ENCODE peak calls at places on chromosomes 11 and 22, in ten cellular contexts. Z is BJ; A is epithelial cell of esophagus; I is breast epithelium; O is heart left ventricle; D is lower lobe of right lung; B is HFF-Myc; C is tibial artery; N is CD8-positive, alpha-beta T cell; L is mucosa of descending colon. T is an unnamed sample.

GRCh38 chr11:26551186-26551801 is 20.8 kb downstream of the MUC15 start:
- DNase-seq in C (no peak), I (no peak), L (no peak), Z (no peak), O (no peak), D (no peak), N (no peak), B (peak; percentile 6), A (no peak), T (no peak)

GRCh38 chr11:124535552-124536232 is 7.8 kb downstream of the OR8B12 start:
- DNase-seq in C (no peak), A (peak; percentile 35), O (no peak), I (no peak), D (no peak), Z (no peak), B (no peak), N (no peak), L (no peak), T (peak; percentile 36)

GRCh38 chr22:46661221-46661851 is 41.1 kb downstream of the GRAMD4 start:
- DNase-seq in L (no peak), I (no peak), D (no peak), N (no peak), C (no peak), B (no peak), Z (no peak), O (no peak), A (peak; percentile 88), T (no peak)

GRCh38 chr11:117376517-117376916 is 48.9 kb downstream of the CEP164 start:
- DNase-seq in Z (no peak), C (no peak), A (no peak), O (peak; percentile 49), B (no peak), I (no peak), L (no peak), N (no peak), D (no peak), T (no peak)

GRCh38 chr11:44763111-44763820 is 36.5 kb downstream of the TSPAN18 start:
- DNase-seq in I (no peak), Z (no peak), N (no peak), O (no peak), A (no peak), B (no peak), L (no peak), D (no peak), C (no peak), T (no peak)

GRCh38 chr11:102912482-102912830 is 37.7 kb upstream of the MMP12 start:
- DNase-seq in L (no peak), I (no peak), O (no peak), B (no peak), C (no peak), D (no peak), Z (no peak), N (no peak), A (peak; percentile 67), T (no peak)

GRCh38 chr11:116336540-116336939 is 436.2 kb downstream of the BUD13 start:
- DNase-seq in Z (no peak), D (no peak), O (no peak), N (no peak), I (no peak), L (no peak), B (no peak), C (no peak), A (no peak), T (no peak)

GRCh38 chr11:128513915-128514681 is 73.3 kb downstream of the ETS1 start:
- DNase-seq in D (no peak), I (no peak), N (no peak), L (no peak), C (no peak), O (no peak), Z (no peak), B (no peak), A (no peak), T (no peak)

DNA sequence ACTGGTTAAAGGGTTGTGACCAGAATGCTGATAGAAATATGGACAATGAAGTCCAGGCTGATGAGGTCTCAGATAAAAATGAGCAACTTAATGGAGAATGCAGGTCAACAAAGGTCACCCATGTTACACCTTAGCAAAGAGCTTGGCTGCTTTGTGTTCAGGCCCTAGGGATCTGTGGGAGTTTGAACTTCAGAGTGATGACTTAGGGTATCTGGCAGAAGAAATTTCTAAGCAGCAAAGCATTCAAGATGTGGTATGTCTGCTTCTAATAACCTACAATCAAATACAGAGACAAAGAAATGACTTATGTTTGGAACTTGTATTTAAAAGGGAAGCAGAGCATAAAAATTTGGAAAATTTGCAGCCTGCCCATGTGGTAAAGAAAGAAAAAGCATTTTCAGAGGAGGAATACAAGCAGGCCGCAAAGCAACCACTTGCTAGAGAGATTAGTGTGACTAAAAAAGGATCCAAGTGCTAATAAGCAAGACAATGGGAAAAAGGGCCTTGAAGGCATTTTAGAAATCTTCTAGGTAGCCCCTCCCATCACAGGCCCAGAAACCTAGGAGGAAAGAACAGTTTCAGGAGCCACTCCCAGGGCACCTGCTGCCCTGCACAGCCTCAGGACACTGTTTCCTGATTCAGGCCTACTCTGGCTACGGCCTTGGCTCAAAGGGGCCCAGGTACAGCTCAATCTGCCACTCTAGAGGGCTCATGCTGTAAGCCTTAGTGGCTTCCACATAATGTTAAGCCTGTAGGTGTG is 41.3 kb downstream of the TNKS1BP1 start:
- DNase-seq in O (no peak), Z (no peak), I (no peak), B (no peak), L (peak; percentile 59), A (no peak), N (no peak), C (no peak), D (no peak), T (no peak)
- H3K4me3 ChIP-seq in O (no peak overlapping the region), Z (no peak overlapping the region), I (no peak overlapping the region), B (no peak overlapping the region), L (no peak overlapping the region), A (no peak overlapping the region), N (no peak overlapping the region), C (no peak overlapping the region), D (no peak overlapping the region), T (no peak overlapping the region)

GRCh38 chr11:2913029-2913431 is 16.2 kb downstream of the PHLDA2 start:
- DNase-seq in D (no peak), O (no peak), Z (no peak), N (no peak), B (no peak), C (no peak), L (no peak), A (no peak), I (no peak), T (no peak)
- H3K4me3 ChIP-seq in D (no peak overlapping the region), O (no peak overlapping the region), Z (no peak overlapping the region), N (no peak overlapping the region), B (no peak overlapping the region), C (no peak overlapping the region), L (no peak overlapping the region), A (no peak overlapping the region), I (no peak overlapping the region), T (no peak overlapping the region)

GRCh38 chr11:24896118-24896835 is 399.4 kb downstream of the LUZP2 start:
- DNase-seq in N (no peak), Z (no peak), D (no peak), L (no peak), O (no peak), I (no peak), C (no peak), B (no peak), A (no peak), T (no peak)

GRCh38 chr11:24900960-24901549 is 404.2 kb downstream of the LUZP2 start:
- DNase-seq in D (no peak), N (no peak), B (no peak), C (no peak), Z (no peak), A (no peak), L (no peak), O (no peak), I (no peak), T (no peak)

GRCh38 chr11:24903555-24903954 is 406.7 kb downstream of the LUZP2 start:
- DNase-seq in D (no peak), B (no peak), N (no peak), L (no peak), O (no peak), C (no peak), Z (no peak), A (no peak), I (no peak), T (no peak)

GRCh38 chr11:24900524-24900923 is 403.7 kb downstream of the LUZP2 start:
- DNase-seq in C (no peak), A (no peak), I (no peak), D (no peak), B (no peak), Z (no peak), N (no peak), L (no peak), O (no peak), T (no peak)
- H3K4me3 ChIP-seq in C (no peak overlapping the region), A (no peak overlapping the region), I (no peak overlapping the region), D (no peak overlapping the region), B (no peak overlapping the region), Z (no peak overlapping the region), N (no peak overlapping the region), L (no peak overlapping the region), O (no peak overlapping the region), T (no peak overlapping the region)

GRCh38 chr22:32910358-32910757 is 108.9 kb downstream of the TIMP3 start:
- DNase-seq in L (no peak), O (no peak), C (no peak), N (no peak), Z (no peak), B (no peak), D (no peak), I (no peak), A (no peak), T (no peak)

GRCh38 chr22:32905400-32905799 is 103.9 kb downstream of the TIMP3 start:
- DNase-seq in B (no peak), A (no peak), I (no peak), L (no peak), O (no peak), D (no peak), C (no peak), N (no peak), Z (no peak), T (no peak)

GRCh38 chr22:32904044-32904443 is 102.5 kb downstream of the TIMP3 start:
- DNase-seq in I (no peak), O (peak; percentile 52), N (no peak), C (no peak), B (no peak), L (no peak), Z (no peak), A (peak; percentile 58), D (no peak), T (no peak)

GRCh38 chr22:32911526-32911925 is 110.0 kb downstream of the TIMP3 start:
- DNase-seq in O (no peak), Z (no peak), I (no peak), L (no peak), B (no peak), C (no peak), D (no peak), N (no peak), A (no peak), T (no peak)

GRCh38 chr22:32909561-32910348 is 108.2 kb downstream of the TIMP3 start:
- DNase-seq in N (no peak), O (no peak), C (no peak), B (no peak), Z (no peak), A (no peak), D (no peak), L (no peak), I (no peak), T (no peak)
- H3K4me3 ChIP-seq in N (no peak overlapping the region), O (no peak overlapping the region), C (no peak overlapping the region), B (no peak overlapping the region), Z (no peak overlapping the region), A (no peak overlapping the region), D (no peak overlapping the region), L (no peak overlapping the region), I (no peak overlapping the region), T (no peak overlapping the region)